ENCODE peak calls at places on chromosomes 3 and 15, in eight cellular contexts. One of them, this sample, is unnamed.

GRCh38 chr15:62248277-62248974 is 83.3 kb upstream of the C2CD4B start:
- DNase-seq in fibroblast of pulmonary artery: no peak
- DNase-seq in upper lobe of right lung: no peak
- DNase-seq in transverse colon: no peak
- DNase-seq in kidney: peak
- DNase-seq in cardiac fibroblast: no peak
- DNase-seq in AG10803: no peak
- DNase-seq in A549: no peak
- DNase-seq in this sample: no peak

GRCh38 chr15:40534371-40534770 is 30.5 kb downstream of the CCDC32 start:
- DNase-seq in fibroblast of pulmonary artery: no peak
- DNase-seq in upper lobe of right lung: no peak
- DNase-seq in transverse colon: no peak
- DNase-seq in kidney: no peak
- DNase-seq in cardiac fibroblast: no peak
- DNase-seq in AG10803: no peak
- DNase-seq in A549: no peak
- DNase-seq in this sample: no peak

GRCh38 chr3:71554649-71555048 is 28.9 kb downstream of the FOXP1 start:
- DNase-seq in fibroblast of pulmonary artery: no peak
- DNase-seq in upper lobe of right lung: no peak
- DNase-seq in transverse colon: no peak
- DNase-seq in kidney: no peak
- DNase-seq in cardiac fibroblast: no peak
- DNase-seq in AG10803: no peak
- DNase-seq in A549: no peak
- DNase-seq in this sample: no peak

GRCh38 chr3:19173945-19174344 is 25.6 kb downstream of the KCNH8 start:
- DNase-seq in fibroblast of pulmonary artery: no peak
- DNase-seq in upper lobe of right lung: no peak
- DNase-seq in transverse colon: no peak
- DNase-seq in kidney: no peak
- DNase-seq in cardiac fibroblast: no peak
- DNase-seq in AG10803: no peak
- DNase-seq in A549: no peak
- DNase-seq in this sample: no peak

GRCh38 chr3:192063570-192063969 is 602.6 kb downstream of the PYDC2 start:
- DNase-seq in fibroblast of pulmonary artery: no peak
- DNase-seq in upper lobe of right lung: no peak
- DNase-seq in transverse colon: peak
- DNase-seq in kidney: peak
- DNase-seq in cardiac fibroblast: peak
- DNase-seq in AG10803: no peak
- DNase-seq in A549: no peak
- DNase-seq in this sample: peak

GRCh38 chr3:46613313-46614005 is 1.1 kb downstream of the FAM240A start:
- DNase-seq in fibroblast of pulmonary artery: no peak
- DNase-seq in upper lobe of right lung: no peak
- DNase-seq in transverse colon: no peak
- DNase-seq in kidney: no peak
- DNase-seq in cardiac fibroblast: no peak
- DNase-seq in AG10803: no peak
- DNase-seq in A549: no peak
- DNase-seq in this sample: no peak

GRCh38 chr3:9194509-9195184 is 54.8 kb downstream of the SRGAP3 start:
- DNase-seq in fibroblast of pulmonary artery: no peak
- DNase-seq in upper lobe of right lung: no peak
- DNase-seq in transverse colon: peak
- DNase-seq in kidney: no peak
- DNase-seq in cardiac fibroblast: no peak
- DNase-seq in AG10803: no peak
- DNase-seq in A549: peak
- DNase-seq in this sample: no peak

GRCh38 chr3:113035387-113035982 is 44.7 kb downstream of the GTPBP8 start:
- DNase-seq in fibroblast of pulmonary artery: peak
- DNase-seq in upper lobe of right lung: no peak
- DNase-seq in transverse colon: peak
- DNase-seq in kidney: no peak
- DNase-seq in cardiac fibroblast: peak
- DNase-seq in AG10803: peak
- DNase-seq in A549: peak
- DNase-seq in this sample: peak

GRCh38 chr15:82951472-82952155 is 906 bp downstream of the HOMER2 start:
- DNase-seq in fibroblast of pulmonary artery: no peak
- DNase-seq in upper lobe of right lung: no peak
- DNase-seq in transverse colon: no peak
- DNase-seq in kidney: no peak
- DNase-seq in cardiac fibroblast: no peak
- DNase-seq in AG10803: peak
- DNase-seq in A549: no peak
- DNase-seq in this sample: peak

GRCh38 chr3:49132437-49133225 is at the start of gene LAMB2:
- DNase-seq in fibroblast of pulmonary artery: peak
- DNase-seq in upper lobe of right lung: peak
- DNase-seq in transverse colon: peak
- DNase-seq in kidney: peak
- DNase-seq in cardiac fibroblast: peak
- DNase-seq in AG10803: peak
- DNase-seq in A549: peak
- DNase-seq in this sample: peak

GRCh38 chr3:64685331-64685799 is 2.4 kb downstream of the ADAMTS9 start:
- DNase-seq in fibroblast of pulmonary artery: peak
- DNase-seq in upper lobe of right lung: no peak
- DNase-seq in transverse colon: peak
- DNase-seq in kidney: no peak
- DNase-seq in cardiac fibroblast: no peak
- DNase-seq in AG10803: peak
- DNase-seq in A549: no peak
- DNase-seq in this sample: peak

GRCh38 chr15:74752486-74753395 is 4.1 kb downstream of the CYP1A2 start:
- DNase-seq in fibroblast of pulmonary artery: peak
- DNase-seq in upper lobe of right lung: no peak
- DNase-seq in transverse colon: no peak
- DNase-seq in kidney: peak
- DNase-seq in cardiac fibroblast: peak
- DNase-seq in AG10803: peak
- DNase-seq in A549: no peak
- DNase-seq in this sample: no peak

GRCh38 chr3:143973352-143974021 is 1.9 kb downstream of the DIPK2A start:
- DNase-seq in fibroblast of pulmonary artery: peak
- DNase-seq in upper lobe of right lung: no peak
- DNase-seq in transverse colon: peak
- DNase-seq in kidney: peak
- DNase-seq in cardiac fibroblast: peak
- DNase-seq in AG10803: peak
- DNase-seq in A549: peak
- DNase-seq in this sample: peak

GRCh38 chr15:22933641-22934061 is 46.5 kb downstream of the CYFIP1 start:
- DNase-seq in fibroblast of pulmonary artery: no peak
- DNase-seq in upper lobe of right lung: no peak
- DNase-seq in transverse colon: no peak
- DNase-seq in kidney: no peak
- DNase-seq in cardiac fibroblast: no peak
- DNase-seq in AG10803: no peak
- DNase-seq in A549: no peak
- DNase-seq in this sample: peak

GRCh38 chr3:136311256-136311655 is 61.1 kb downstream of the PCCB start:
- DNase-seq in fibroblast of pulmonary artery: no peak
- DNase-seq in upper lobe of right lung: no peak
- DNase-seq in transverse colon: no peak
- DNase-seq in kidney: no peak
- DNase-seq in cardiac fibroblast: no peak
- DNase-seq in AG10803: no peak
- DNase-seq in A549: no peak
- DNase-seq in this sample: no peak

GRCh38 chr3:61778095-61778494 is 216.7 kb downstream of the PTPRG start:
- DNase-seq in fibroblast of pulmonary artery: no peak
- DNase-seq in upper lobe of right lung: no peak
- DNase-seq in transverse colon: no peak
- DNase-seq in kidney: no peak
- DNase-seq in cardiac fibroblast: no peak
- DNase-seq in AG10803: no peak
- DNase-seq in A549: no peak
- DNase-seq in this sample: no peak

GRCh38 chr3:105828703-105829102 is 40.1 kb downstream of the CBLB start:
- DNase-seq in fibroblast of pulmonary artery: no peak
- DNase-seq in upper lobe of right lung: no peak
- DNase-seq in transverse colon: no peak
- DNase-seq in kidney: no peak
- DNase-seq in cardiac fibroblast: peak
- DNase-seq in AG10803: no peak
- DNase-seq in A549: no peak
- DNase-seq in this sample: peak

GRCh38 chr3:125110016-125110875 is 54.4 kb upstream of the HEG1 start:
- DNase-seq in fibroblast of pulmonary artery: peak
- DNase-seq in upper lobe of right lung: no peak
- DNase-seq in transverse colon: no peak
- DNase-seq in kidney: no peak
- DNase-seq in cardiac fibroblast: peak
- DNase-seq in AG10803: peak
- DNase-seq in A549: peak
- DNase-seq in this sample: peak

GRCh38 chr3:187678869-187679268 is 8.7 kb upstream of the SST start:
- DNase-seq in fibroblast of pulmonary artery: peak
- DNase-seq in upper lobe of right lung: no peak
- DNase-seq in transverse colon: peak
- DNase-seq in kidney: no peak
- DNase-seq in cardiac fibroblast: peak
- DNase-seq in AG10803: peak
- DNase-seq in A549: peak
- DNase-seq in this sample: peak

GRCh38 chr3:9397911-9398714 is 698 bp downstream of the SETD5 start:
- DNase-seq in fibroblast of pulmonary artery: peak
- DNase-seq in upper lobe of right lung: peak
- DNase-seq in transverse colon: peak
- DNase-seq in kidney: peak
- DNase-seq in cardiac fibroblast: peak
- DNase-seq in AG10803: peak
- DNase-seq in A549: peak
- DNase-seq in this sample: peak

GRCh38 chr3:101964861-101965260 is 115.5 kb downstream of the NFKBIZ start:
- DNase-seq in fibroblast of pulmonary artery: peak
- DNase-seq in upper lobe of right lung: no peak
- DNase-seq in transverse colon: no peak
- DNase-seq in kidney: no peak
- DNase-seq in cardiac fibroblast: peak
- DNase-seq in AG10803: no peak
- DNase-seq in A549: no peak
- DNase-seq in this sample: peak

GRCh38 chr15:34754171-34754580 is 622 bp downstream of the GJD2 start:
- DNase-seq in fibroblast of pulmonary artery: no peak
- DNase-seq in upper lobe of right lung: no peak
- DNase-seq in transverse colon: no peak
- DNase-seq in kidney: peak
- DNase-seq in cardiac fibroblast: no peak
- DNase-seq in AG10803: no peak
- DNase-seq in A549: no peak
- DNase-seq in this sample: no peak
- H3K4me3 ChIP-seq in fibroblast of pulmonary artery: no peak
- H3K4me3 ChIP-seq in upper lobe of right lung: no peak
- H3K4me3 ChIP-seq in transverse colon: no peak
- H3K4me3 ChIP-seq in kidney: no peak
- H3K4me3 ChIP-seq in cardiac fibroblast: no peak
- H3K4me3 ChIP-seq in AG10803: no peak
- H3K4me3 ChIP-seq in A549: peak
- H3K4me3 ChIP-seq in this sample: no peak

DNA sequence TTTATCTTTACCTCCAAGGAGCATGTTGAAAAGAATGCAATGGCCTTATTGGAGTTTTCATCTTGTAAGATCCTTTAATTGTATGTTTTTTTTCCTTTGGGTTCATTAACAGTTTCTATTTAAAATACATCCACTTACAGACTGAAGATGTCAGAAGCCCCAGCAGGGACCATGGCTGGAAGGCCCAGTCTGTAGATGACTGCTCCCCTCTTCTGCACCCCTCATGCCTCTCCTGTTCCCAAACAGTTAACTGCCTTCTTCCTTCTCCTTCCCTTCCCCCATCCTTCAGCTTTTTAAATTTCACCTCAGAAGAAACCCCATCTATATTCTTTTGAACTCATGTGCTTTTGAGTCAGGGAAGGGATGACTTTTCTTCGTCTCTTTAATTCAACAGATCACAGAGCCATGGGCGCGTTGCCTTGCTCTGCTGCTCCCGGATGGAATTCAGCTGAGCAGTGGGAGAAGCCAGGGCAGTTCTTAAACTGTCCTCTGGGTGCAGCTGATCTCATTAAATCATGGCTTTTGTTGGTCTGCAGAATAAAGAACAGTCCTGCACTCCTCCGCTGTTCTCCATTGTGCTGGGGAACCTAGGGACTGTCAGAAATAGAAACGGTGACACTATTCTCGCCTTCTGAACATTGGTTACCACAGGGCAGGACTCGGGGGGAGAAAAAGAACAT is 71.5 kb upstream of the EIF1B start:
- DNase-seq in fibroblast of pulmonary artery: peak
- DNase-seq in upper lobe of right lung: no peak
- DNase-seq in transverse colon: no peak
- DNase-seq in kidney: no peak
- DNase-seq in cardiac fibroblast: peak
- DNase-seq in AG10803: peak
- DNase-seq in A549: peak
- DNase-seq in this sample: no peak
- TF ChIP-seq CTCF in fibroblast of pulmonary artery: peak
- TF ChIP-seq CTCF in upper lobe of right lung: no peak
- TF ChIP-seq CTCF in transverse colon: peak
- TF ChIP-seq CTCF in kidney: peak
- TF ChIP-seq CTCF in cardiac fibroblast: peak
- TF ChIP-seq CTCF in AG10803: peak
- TF ChIP-seq CTCF in A549: no peak
- TF ChIP-seq CTCF in this sample: peak

DNA sequence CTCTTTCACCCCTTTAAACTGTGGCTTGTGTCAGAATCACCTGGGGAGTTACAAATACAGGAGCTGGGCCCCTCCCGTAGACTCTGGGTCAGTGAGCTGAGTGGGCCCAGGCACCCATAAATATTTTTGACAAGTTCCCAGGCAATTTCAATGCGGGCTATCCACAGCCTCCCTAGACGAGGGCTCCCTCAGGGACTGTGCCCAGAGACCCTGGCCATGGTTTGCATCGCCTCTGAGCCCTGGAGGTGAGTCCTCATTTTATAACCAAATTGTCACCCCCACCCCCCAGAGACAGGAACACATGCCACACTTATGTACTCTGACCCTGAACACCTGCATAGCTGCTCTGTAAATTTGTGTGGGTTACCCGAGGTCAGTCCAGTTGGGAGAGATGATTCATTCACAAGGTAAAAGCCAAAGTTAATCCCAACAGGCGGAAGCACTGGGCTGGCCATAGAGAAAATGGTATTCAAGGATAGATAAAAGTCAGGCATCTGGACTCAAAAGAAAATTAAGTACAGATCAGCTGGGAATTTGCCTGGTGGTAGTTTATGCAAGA is 146.5 kb upstream of the SLC6A11 start:
- DNase-seq in fibroblast of pulmonary artery: no peak
- DNase-seq in upper lobe of right lung: no peak
- DNase-seq in transverse colon: no peak
- DNase-seq in kidney: no peak
- DNase-seq in cardiac fibroblast: no peak
- DNase-seq in AG10803: no peak
- DNase-seq in A549: no peak
- DNase-seq in this sample: no peak
- H3K4me3 ChIP-seq in fibroblast of pulmonary artery: no peak
- H3K4me3 ChIP-seq in upper lobe of right lung: no peak
- H3K4me3 ChIP-seq in transverse colon: no peak
- H3K4me3 ChIP-seq in kidney: no peak
- H3K4me3 ChIP-seq in cardiac fibroblast: no peak
- H3K4me3 ChIP-seq in AG10803: no peak
- H3K4me3 ChIP-seq in A549: no peak
- H3K4me3 ChIP-seq in this sample: no peak

GRCh38 chr3:87298111-87298718 is 21.8 kb upstream of the POU1F1 start:
- DNase-seq in fibroblast of pulmonary artery: peak
- DNase-seq in upper lobe of right lung: no peak
- DNase-seq in transverse colon: no peak
- DNase-seq in kidney: no peak
- DNase-seq in cardiac fibroblast: peak
- DNase-seq in AG10803: peak
- DNase-seq in A549: peak
- DNase-seq in this sample: peak
- TF ChIP-seq CTCF in fibroblast of pulmonary artery: peak
- TF ChIP-seq CTCF in upper lobe of right lung: peak
- TF ChIP-seq CTCF in transverse colon: peak
- TF ChIP-seq CTCF in kidney: peak
- TF ChIP-seq CTCF in cardiac fibroblast: peak
- TF ChIP-seq CTCF in AG10803: peak
- TF ChIP-seq CTCF in A549: peak
- TF ChIP-seq CTCF in this sample: peak